ENCODE peak calls at places on chromosomes 5 and 9, in seven cellular contexts. V, W, T, C, R, I and M are unnamed samples. For H3K9me3, the result is how much of the 10 kb centered on the place peaks cover.

GRCh38 chr5:116442095-116442534 is 132.5 kb downstream of the SEMA6A start:
- DNase-seq in V (peak), W (no peak), T (peak), C (no peak), R (no peak), I (no peak), M (no peak)

GRCh38 chr9:92609142-92609500 is 60.8 kb downstream of the IPPK start:
- DNase-seq in V (no peak), W (no peak), T (no peak), C (no peak), R (no peak), I (no peak), M (no peak)

GRCh38 chr5:77852514-77853352 is 76.6 kb upstream of the TBCA start:
- DNase-seq in V (peak), W (no peak), T (peak), C (peak), R (no peak), I (peak), M (peak)

GRCh38 chr9:131276891-131277672 is 772 bp upstream of the FAM78A start:
- DNase-seq in V (no peak), W (no peak), T (peak), C (peak), R (no peak), I (peak), M (peak)

GRCh38 chr5:142095651-142096330 is 12.8 kb upstream of the NDFIP1 start:
- DNase-seq in V (peak), W (no peak), T (no peak), C (no peak), R (no peak), I (peak), M (peak)

GRCh38 chr5:84290673-84291072 is 94.0 kb downstream of the EDIL3 start:
- DNase-seq in V (no peak), W (no peak), T (no peak), C (no peak), R (no peak), I (no peak), M (no peak)

GRCh38 chr5:171979606-171980005 is 26.8 kb downstream of the FBXW11 start:
- DNase-seq in V (no peak), W (no peak), T (no peak), C (no peak), R (no peak), I (no peak), M (no peak)

GRCh38 chr9:93112864-93113389 is 16.9 kb downstream of the CARD19 start:
- DNase-seq in V (no peak), W (peak), T (peak), C (peak), R (no peak), I (no peak), M (no peak)

DNA sequence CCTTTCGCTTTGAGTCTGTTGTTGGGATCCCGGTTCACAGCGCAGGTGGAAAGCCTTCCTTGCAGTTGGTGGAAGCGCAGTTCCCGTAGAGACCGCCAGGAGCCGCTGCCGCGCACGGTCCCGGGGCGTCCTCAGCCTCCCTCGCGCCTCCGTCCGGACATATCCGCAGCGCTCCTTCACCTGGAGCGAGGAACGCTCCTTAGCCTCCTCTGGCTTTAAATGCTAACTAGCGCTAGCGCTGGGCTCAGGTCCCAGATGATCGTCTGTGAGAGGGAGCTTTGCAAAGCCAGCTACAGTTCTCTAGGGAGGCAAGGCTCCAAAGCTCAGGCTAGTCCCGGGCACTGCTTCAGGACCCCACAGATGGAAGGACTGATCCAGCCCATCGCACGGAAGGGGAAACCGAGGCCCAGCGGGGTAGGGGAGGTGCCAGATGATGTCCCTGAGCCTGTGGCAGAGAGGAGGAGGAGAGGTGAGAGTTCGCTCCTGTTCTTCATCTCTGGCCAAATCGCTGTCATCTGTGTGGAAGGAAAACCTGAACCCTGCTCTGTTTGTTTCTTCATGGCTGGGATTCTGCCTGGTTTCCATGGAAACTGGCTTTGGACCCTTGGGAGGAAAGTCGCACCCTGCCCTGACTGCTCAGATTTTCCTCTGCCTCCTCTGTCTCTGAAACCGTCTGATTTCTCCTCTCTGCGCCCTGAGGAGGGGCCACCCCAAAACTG is 31.4 kb downstream of the COL15A1 start:
- DNase-seq in V (peak), W (peak), T (peak), C (peak), R (no peak), I (peak), M (peak)
- TF ChIP-seq CTCF in V (peak), W (peak), T (peak), C (peak), R (peak), I (peak), M (peak)

GRCh38 chr5:132714456-132715307 is 22.7 kb downstream of the KIF3A start:
- DNase-seq in V (no peak), W (no peak), T (no peak), C (no peak), R (no peak), I (no peak), M (no peak)

DNA sequence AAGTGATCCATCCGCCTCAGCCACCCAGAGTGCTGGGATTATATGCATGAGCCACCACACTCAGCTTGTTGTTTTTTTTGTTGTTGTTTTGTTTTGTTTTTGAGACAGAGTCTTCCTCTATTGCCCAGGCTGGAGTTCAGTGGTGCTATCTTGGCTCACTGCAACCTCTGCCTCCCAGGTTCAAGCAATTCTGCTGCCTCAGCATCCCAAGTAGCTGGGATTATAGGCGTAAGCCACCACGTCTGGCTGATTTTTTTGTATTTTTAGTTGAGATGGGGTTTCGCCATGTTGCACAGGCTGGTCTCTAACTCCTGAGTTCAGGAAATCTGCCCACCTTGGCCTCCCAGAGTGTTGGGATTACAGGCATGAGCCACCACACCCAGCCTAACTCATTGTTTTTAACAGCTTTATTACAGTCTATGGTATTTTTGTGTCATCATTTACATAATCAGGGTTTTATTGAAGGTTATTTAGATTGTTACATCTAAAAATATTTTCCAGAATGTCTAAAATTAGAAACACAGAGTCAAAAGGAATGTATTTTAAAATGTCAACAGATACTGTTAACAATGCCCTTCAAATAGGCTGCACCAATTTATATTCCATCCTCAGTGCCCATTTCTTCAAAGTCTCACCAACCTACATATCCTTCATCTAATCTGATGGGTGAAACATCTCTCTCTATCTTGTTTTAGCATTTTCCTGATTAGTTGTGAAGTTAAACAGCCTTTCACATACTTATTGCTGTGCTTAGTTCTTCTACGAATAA is 18.6 kb downstream of the KIF3A start:
- DNase-seq in V (no peak), W (no peak), T (no peak), C (no peak), R (no peak), I (no peak), M (no peak)
- H3K9me3 ChIP-seq in V (under half), W (under half), T (under half), C (under half), R (under half), I (under half), M (under half)

GRCh38 chr9:7965091-7965490 is 165.5 kb upstream of the DMAC1 start:
- DNase-seq in V (no peak), W (no peak), T (no peak), C (no peak), R (no peak), I (no peak), M (no peak)
- TF ChIP-seq CTCF in V (no peak), W (no peak), T (no peak), C (no peak), R (no peak), I (no peak), M (no peak)

DNA sequence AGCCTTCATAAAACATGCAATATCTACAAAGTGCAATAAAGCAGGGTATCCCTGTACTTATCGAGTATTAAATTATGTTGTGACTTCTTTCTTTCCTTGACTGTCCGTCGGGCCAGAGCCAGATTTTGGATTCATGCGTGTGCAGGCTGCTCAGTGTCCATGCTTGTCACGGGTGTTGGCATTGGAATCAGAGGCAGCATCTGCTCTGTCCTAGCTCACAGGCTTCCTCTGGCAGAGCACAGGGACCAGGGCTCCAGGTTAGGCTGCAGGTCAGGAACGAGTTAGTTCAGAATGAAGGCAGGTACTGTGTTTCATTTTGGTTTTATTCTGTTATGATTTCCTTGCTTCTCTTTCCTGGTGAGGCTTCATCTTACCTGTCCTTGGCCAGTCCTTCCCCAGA is 249.8 kb downstream of the AUH start:
- DNase-seq in V (no peak), W (no peak), T (no peak), C (no peak), R (no peak), I (no peak), M (no peak)
- H3K9me3 ChIP-seq in V (under half), W (under half), T (under half), C (under half), R (under half), I (under half), M (under half)

DNA sequence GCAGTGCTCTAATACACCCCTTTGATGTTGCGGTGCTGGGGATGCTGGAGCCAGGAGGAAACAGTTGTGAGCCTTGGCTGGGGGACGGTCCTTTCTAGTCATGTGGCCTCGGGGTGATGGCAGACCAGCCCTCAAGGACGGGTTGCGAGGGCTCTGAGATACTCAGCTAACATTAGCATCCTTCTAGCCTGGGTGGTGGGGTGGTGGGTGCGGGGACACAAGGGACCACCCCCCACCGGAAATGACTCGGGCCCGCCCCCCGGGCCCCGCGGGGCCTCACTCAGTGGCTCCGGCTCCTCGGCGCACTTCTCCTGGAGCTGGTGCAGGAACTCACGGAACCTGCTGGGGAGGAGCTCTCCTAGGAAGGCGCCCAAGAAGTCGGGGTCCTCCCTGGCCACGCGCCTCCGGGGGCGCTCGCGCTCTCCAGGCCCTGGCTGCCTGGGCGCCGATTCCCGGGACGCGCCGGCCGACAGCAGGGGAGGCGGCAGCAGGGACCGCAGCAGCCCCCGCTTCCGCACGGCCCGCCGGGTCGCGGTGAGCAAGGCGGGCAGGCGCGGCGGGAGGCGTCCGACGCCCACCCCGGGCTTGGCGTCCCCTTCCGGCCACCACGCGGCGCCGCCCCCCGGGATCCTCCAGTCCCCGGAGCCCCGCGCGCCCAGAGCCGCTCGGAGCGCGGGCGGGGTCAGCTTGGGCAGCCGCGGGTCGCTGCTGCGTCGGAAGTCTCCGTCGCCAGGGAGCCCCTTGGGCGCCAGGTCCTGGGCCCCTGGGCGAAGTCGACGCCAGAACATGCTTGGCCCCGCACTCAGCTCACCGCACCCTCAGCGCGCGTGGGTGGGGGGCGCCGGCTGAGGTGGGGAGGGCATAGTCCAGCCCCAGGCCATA is 873 bp downstream of the C9orf50 start:
- DNase-seq in V (no peak), W (no peak), T (peak), C (peak), R (no peak), I (no peak), M (no peak)
- TF ChIP-seq CTCF in V (no peak), W (no peak), T (no peak), C (no peak), R (no peak), I (no peak), M (no peak)

GRCh38 chr5:34022131-34022705 is 14.4 kb upstream of the AMACR start:
- DNase-seq in V (no peak), W (no peak), T (no peak), C (no peak), R (no peak), I (no peak), M (no peak)
- H3K9me3 ChIP-seq in V (under half), W (under half), T (under half), C (under half), R (under half), I (under half), M (under half)

DNA sequence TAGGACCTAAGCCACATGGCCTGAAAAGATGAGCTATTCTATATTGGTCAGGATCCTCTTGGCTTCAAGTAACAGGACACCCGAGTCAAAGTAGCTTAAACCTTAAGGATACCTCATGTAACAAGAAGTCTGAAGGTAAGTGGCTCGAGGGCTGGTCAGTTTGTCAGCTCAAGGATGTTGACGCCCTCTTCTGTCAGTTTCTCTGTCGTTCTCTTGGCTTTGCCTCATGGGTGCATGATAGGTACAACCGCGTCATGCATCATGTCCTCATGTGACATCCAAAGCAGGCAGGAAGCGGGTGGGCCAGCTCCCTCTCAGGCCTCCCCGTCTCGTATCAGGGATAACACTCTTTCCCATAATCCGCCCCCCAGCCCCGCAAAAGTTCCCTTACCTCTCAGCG is 22.1 kb upstream of the TCERG1 start:
- DNase-seq in V (no peak), W (no peak), T (no peak), C (no peak), R (no peak), I (no peak), M (no peak)
- TF ChIP-seq CTCF in V (no peak), W (no peak), T (no peak), C (no peak), R (no peak), I (no peak), M (no peak)

GRCh38 chr5:129915415-129915814 is 11.2 kb downstream of the CHSY3 start:
- DNase-seq in V (no peak), W (no peak), T (no peak), C (no peak), R (no peak), I (no peak), M (no peak)

GRCh38 chr5:129917224-129917623 is 13.0 kb downstream of the CHSY3 start:
- DNase-seq in V (no peak), W (no peak), T (no peak), C (no peak), R (no peak), I (no peak), M (no peak)

GRCh38 chr5:129921204-129921603 is 16.9 kb downstream of the CHSY3 start:
- DNase-seq in V (no peak), W (no peak), T (no peak), C (no peak), R (no peak), I (no peak), M (no peak)
- H3K9me3 ChIP-seq in V (under half), W (under half), T (under half), C (under half), R (under half), I (under half), M (under half)

GRCh38 chr9:2640570-2640969 is 19.0 kb downstream of the VLDLR start:
- DNase-seq in V (no peak), W (no peak), T (no peak), C (no peak), R (no peak), I (no peak), M (no peak)

GRCh38 chr9:2641033-2641432 is 19.4 kb downstream of the VLDLR start:
- DNase-seq in V (no peak), W (no peak), T (no peak), C (no peak), R (no peak), I (no peak), M (no peak)

GRCh38 chr9:2642068-2642467 is 20.5 kb downstream of the VLDLR start:
- DNase-seq in V (no peak), W (no peak), T (no peak), C (no peak), R (no peak), I (no peak), M (no peak)

GRCh38 chr9:2639786-2640185 is 18.2 kb downstream of the VLDLR start:
- DNase-seq in V (no peak), W (no peak), T (no peak), C (no peak), R (no peak), I (no peak), M (no peak)

GRCh38 chr9:2645569-2645968 is 24.0 kb downstream of the VLDLR start:
- DNase-seq in V (no peak), W (no peak), T (no peak), C (no peak), R (no peak), I (no peak), M (no peak)
- TF ChIP-seq CTCF in V (no peak), W (no peak), T (no peak), C (no peak), R (no peak), I (no peak), M (no peak)

DNA sequence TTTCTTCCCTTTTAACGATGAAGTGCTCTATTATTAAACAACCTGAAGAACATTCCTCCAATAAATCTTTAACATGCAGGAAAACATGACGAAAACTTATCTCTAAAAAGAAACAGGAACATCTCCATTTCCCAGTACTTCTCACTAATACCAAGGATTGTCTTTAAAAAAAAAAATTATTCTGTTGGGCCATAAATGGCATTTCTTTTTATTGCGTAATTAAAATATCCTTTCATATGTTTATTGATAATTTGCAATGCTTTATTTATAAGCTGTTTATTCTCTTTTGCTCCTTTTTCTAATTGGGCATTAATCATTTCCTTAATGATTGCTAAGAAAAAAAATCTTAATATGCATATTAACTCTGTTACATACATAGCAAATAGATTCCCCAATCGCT is 18.9 kb downstream of the LIFR start:
- DNase-seq in V (no peak), W (no peak), T (no peak), C (no peak), R (no peak), I (no peak), M (no peak)
- H3K9me3 ChIP-seq in V (under half), W (under half), T (under half), C (under half), R (under half), I (under half), M (under half)